ENCODE peak calls at places on chromosome 1, in eight cellular contexts. M is foreskin keratinocyte, Y is fibroblast of lung, Z is psoas muscle, U is pancreas, S is A673, L is HCT116, G is SJSA1. O is an unnamed sample.

GRCh38 chr1:183734600-183735036 is 70.3 kb upstream of the RGL1 start:
- DNase-seq in S (peak; percentile 56), G (no peak), Y (peak; percentile 35), M (no peak), L (no peak), U (no peak), Z (peak; percentile 16), O (no peak)

GRCh38 chr1:194535369-194535768 is 1349.0 kb upstream of the B3GALT2 start:
- DNase-seq in U (no peak), L (no peak), Y (peak; percentile 10), M (peak; percentile 49), Z (no peak), G (no peak), S (no peak), O (no peak)

GRCh38 chr1:32352831-32353383 is 9.4 kb downstream of the FAM229A start:
- DNase-seq in U (no peak), M (no peak), L (no peak), G (no peak), S (no peak), Z (no peak), Y (no peak), O (no peak)

GRCh38 chr1:2382621-2383361 is 8.6 kb downstream of the MORN1 start:
- DNase-seq in Y (peak; percentile 19), M (no peak), G (no peak), L (peak; percentile 26), Z (no peak), U (no peak), S (no peak), O (no peak)

GRCh38 chr1:150514260-150514659 is 1.3 kb upstream of the FALEC start:
- DNase-seq in U (no peak), Z (no peak), M (no peak), Y (no peak), S (no peak), G (no peak), L (no peak), O (no peak)

GRCh38 chr1:69436151-69436550 is 131.6 kb upstream of the LRRC7 start:
- DNase-seq in S (no peak), M (no peak), Y (no peak), U (no peak), G (no peak), Z (no peak), L (no peak), O (no peak)

GRCh38 chr1:82934069-82934468 is 1064.9 kb downstream of the TTLL7 start:
- DNase-seq in Y (no peak), Z (peak; percentile 14), U (no peak), G (no peak), L (no peak), S (no peak), M (no peak), O (no peak)

GRCh38 chr1:2213576-2214505 is 14.3 kb upstream of the SKI start:
- DNase-seq in Y (peak; percentile 89), L (no peak), S (no peak), Z (peak; percentile 82), M (no peak), U (peak; percentile 28), G (no peak), O (no peak)

GRCh38 chr1:16124377-16125087 is 31.3 kb downstream of the EPHA2 start:
- DNase-seq in S (no peak), U (no peak), L (no peak), M (no peak), Y (no peak), Z (no peak), G (peak; percentile 48), O (no peak)

GRCh38 chr1:151946366-151946764 is 37.1 kb upstream of the THEM4 start:
- DNase-seq in Y (peak; percentile 54), S (no peak), Z (no peak), L (no peak), G (no peak), U (no peak), M (peak; percentile 95), O (no peak)

GRCh38 chr1:47650606-47651005 is 212.8 kb downstream of the FOXD2 start:
- DNase-seq in M (no peak), U (no peak), Y (no peak), S (no peak), Z (no peak), G (no peak), L (no peak), O (no peak)

GRCh38 chr1:110645962-110646735 is 28.6 kb downstream of the KCNA3 start:
- DNase-seq in G (no peak), M (peak; percentile 33), U (no peak), Z (no peak), S (peak; percentile 95), Y (peak; percentile 15), L (no peak), O (no peak)

GRCh38 chr1:25821112-25821476 is 1.3 kb downstream of the MTFR1L start:
- DNase-seq in Y (no peak), M (no peak), U (no peak), S (no peak), Z (no peak), L (no peak), G (no peak), O (no peak)

GRCh38 chr1:203320546-203321272 is 15.4 kb downstream of the BTG2 start:
- DNase-seq in Z (no peak), Y (peak; percentile 67), G (no peak), L (no peak), U (peak; percentile 56), S (peak; percentile 40), M (no peak), O (no peak)

GRCh38 chr1:27438621-27439061 is 46.2 kb downstream of the GPR3 start:
- DNase-seq in Y (no peak), G (no peak), M (no peak), L (no peak), U (no peak), S (no peak), Z (no peak), O (no peak)

GRCh38 chr1:192936313-192937018 is 122.7 kb downstream of the UCHL5 start:
- DNase-seq in S (no peak), M (no peak), U (no peak), Z (no peak), Y (no peak), G (no peak), L (no peak), O (no peak)

GRCh38 chr1:64246294-64246917 is 43.0 kb downstream of the UBE2U start:
- DNase-seq in Y (peak; percentile 34), G (no peak), U (no peak), Z (no peak), M (no peak), L (no peak), S (peak; percentile 81), O (no peak)
- H3K27ac ChIP-seq in Y (no peak overlapping the region), G (no peak overlapping the region), U (no peak overlapping the region), Z (no peak overlapping the region), M (no peak overlapping the region), L (no peak overlapping the region), S (peak overlapping the region; percentile 70), O (no peak overlapping the region)

DNA sequence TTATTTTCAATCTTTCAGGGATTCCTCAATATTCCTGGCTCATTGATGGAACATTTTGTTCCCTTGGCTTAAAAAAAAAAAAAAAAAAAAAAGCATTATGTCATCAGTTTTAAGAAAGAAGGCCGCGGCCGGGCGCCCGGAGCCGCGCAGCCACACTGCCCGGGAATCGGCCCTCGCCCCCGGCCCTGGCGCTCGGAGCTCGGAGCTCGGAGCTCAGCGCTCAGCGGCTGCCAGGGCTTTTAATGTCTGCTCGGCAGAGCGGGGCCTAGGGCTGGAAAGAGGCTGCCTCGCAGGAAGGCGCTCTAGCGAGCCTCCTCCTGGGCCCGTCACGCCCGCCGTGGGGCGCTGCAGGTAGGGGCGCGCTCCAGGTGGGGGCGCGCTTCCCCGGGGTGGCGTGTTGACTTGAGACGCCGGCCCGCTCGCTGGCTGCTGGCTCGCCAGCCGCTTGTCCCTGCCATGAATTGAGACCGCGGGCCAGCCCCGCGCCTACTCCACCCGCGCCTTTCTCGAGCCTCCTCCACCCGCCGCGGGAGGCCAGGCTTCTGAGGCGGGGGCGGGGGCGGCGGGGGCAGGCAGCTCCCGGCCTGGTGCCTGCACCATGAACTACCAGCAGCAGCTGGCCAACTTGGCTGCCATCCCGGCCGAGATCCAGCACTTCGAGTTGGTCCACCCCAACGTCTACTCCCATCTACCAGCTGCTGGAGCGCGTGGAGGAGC is 5.4 kb upstream of the TDRD5 start:
- DNase-seq in S (peak; percentile 61), M (no peak), U (peak; percentile 80), G (no peak), L (no peak), Y (peak; percentile 42), Z (peak; percentile 56), O (no peak)
- H3K27ac ChIP-seq in S (no peak overlapping the region), M (no peak overlapping the region), U (peak overlapping the region; percentile 87), G (no peak overlapping the region), L (no peak overlapping the region), Y (no peak overlapping the region), Z (no peak overlapping the region), O (no peak overlapping the region)

GRCh38 chr1:246383217-246383616 is 123.9 kb downstream of the SMYD3 start:
- DNase-seq in U (no peak), Z (no peak), Y (no peak), M (peak; percentile 50), S (no peak), G (no peak), L (no peak), O (no peak)
- H3K27ac ChIP-seq in U (no peak overlapping the region), Z (no peak overlapping the region), Y (no peak overlapping the region), M (peak overlapping the region; percentile 81), S (no peak overlapping the region), G (no peak overlapping the region), L (no peak overlapping the region), O (no peak overlapping the region)

GRCh38 chr1:215375386-215375785 is 191.7 kb upstream of the KCTD3 start:
- DNase-seq in Z (no peak), S (no peak), G (no peak), L (no peak), M (no peak), U (no peak), Y (peak; percentile 72), O (no peak)

GRCh38 chr1:215380566-215380965 is 186.5 kb upstream of the KCTD3 start:
- DNase-seq in Y (no peak), Z (no peak), S (no peak), L (no peak), U (no peak), M (no peak), G (no peak), O (no peak)

GRCh38 chr1:215376544-215377264 is 190.4 kb upstream of the KCTD3 start:
- DNase-seq in M (no peak), Z (no peak), Y (peak; percentile 79), S (peak; percentile 53), U (no peak), G (no peak), L (no peak), O (no peak)

DNA sequence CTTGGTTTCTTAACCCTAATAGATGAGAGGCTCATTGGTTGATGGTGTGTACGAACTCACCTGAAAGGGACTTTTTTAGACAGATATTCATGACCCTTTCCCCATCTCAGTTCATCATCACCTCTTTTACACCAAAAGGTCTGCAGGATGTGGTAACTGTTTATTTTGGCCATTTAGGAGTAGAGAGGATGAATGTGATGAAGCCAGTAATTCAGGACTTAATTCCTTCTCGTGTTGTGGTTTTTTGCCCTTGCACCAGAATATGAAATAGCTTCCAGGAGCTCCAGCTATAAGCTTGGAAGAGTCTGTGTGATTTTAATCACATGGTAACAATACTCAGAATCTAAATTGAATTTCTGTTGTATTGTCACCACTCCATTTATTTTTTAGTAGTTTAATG is 189.4 kb upstream of the KCTD3 start:
- DNase-seq in L (no peak), G (no peak), M (no peak), Z (no peak), Y (peak; percentile 59), U (no peak), S (no peak), O (no peak)
- H3K27ac ChIP-seq in L (no peak overlapping the region), G (no peak overlapping the region), M (no peak overlapping the region), Z (no peak overlapping the region), Y (no peak overlapping the region), U (no peak overlapping the region), S (no peak overlapping the region), O (no peak overlapping the region)

O was measured in AG04450.